ENCODE peak calls at places on chromosome 3, in six cellular contexts. Y is PC-9, V is heart right ventricle, E is esophagus squamous epithelium, R is stomach, J is endodermal cell. C is an unnamed sample. For H3K27me3, the result is how much of the 10 kb centered on the place peaks cover.

GRCh38 chr3:143436231-143436930 is 316.8 kb downstream of the CHST2 start:
- DNase-seq in Y (no peak), V (no peak), E (no peak), R (no peak), J (no peak), C (no peak)

GRCh38 chr3:165643433-165643824 is 193.8 kb downstream of the BCHE start:
- DNase-seq in Y (peak), V (no peak), E (no peak), R (no peak), J (no peak), C (no peak)

GRCh38 chr3:150232992-150233451 is 175.1 kb upstream of the TSC22D2 start:
- DNase-seq in Y (no peak), V (peak), E (no peak), R (peak), J (no peak), C (peak)

GRCh38 chr3:195270350-195271115 is 426 bp downstream of the XXYLT1 start:
- DNase-seq in Y (peak), V (peak), E (no peak), R (no peak), J (peak), C (peak)

GRCh38 chr3:196192036-196193001 is 18.9 kb downstream of the ZDHHC19 start:
- DNase-seq in Y (peak), V (peak), E (no peak), R (peak), J (peak), C (no peak)

GRCh38 chr3:82978368-82978767 is 1216.9 kb upstream of the GBE1 start:
- DNase-seq in Y (no peak), V (no peak), E (no peak), R (no peak), J (no peak), C (no peak)

GRCh38 chr3:161781381-161781780 is 284.8 kb downstream of the OTOL1 start:
- DNase-seq in Y (no peak), V (no peak), E (no peak), R (no peak), J (no peak), C (no peak)

GRCh38 chr3:197224034-197224444 is 74.4 kb downstream of the DLG1 start:
- DNase-seq in Y (peak), V (no peak), E (no peak), R (no peak), J (no peak), C (no peak)

GRCh38 chr3:59660852-59661624 is 611.2 kb upstream of the CFAP20DC start:
- DNase-seq in Y (peak), V (no peak), E (no peak), R (peak), J (no peak), C (no peak)
- H3K27ac ChIP-seq in Y (no peak), V (no peak), E (peak), R (peak), J (no peak), C (no peak)

DNA sequence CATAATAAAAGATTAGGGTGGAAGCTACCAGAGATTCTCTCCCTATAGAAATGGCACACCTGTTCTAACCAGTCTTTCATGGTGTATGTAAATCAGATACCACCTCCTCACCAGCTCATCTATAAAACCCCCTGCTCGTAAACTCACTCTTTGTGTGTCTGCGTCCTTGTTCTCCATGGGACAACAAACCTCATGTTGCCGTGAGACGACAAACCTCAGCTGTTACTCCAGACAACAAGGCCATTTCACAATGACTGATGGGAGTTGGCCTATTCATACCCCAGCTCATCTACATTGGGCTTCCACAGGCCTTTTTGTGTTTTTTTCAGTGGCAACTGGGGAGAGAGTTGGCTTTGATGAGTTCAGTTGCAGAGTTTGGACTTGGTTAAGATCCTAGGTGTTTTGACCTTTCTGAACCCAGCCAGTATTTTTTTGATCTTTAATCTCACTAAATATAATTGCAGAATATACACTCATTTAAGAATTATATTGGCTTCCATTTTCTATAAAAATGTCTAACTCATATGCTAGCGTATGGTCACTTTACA is 96.6 kb upstream of the LRIG1 start:
- DNase-seq in Y (no peak), V (no peak), E (no peak), R (no peak), J (no peak), C (no peak)
- TF ChIP-seq CTCF in Y (no peak), V (no peak), E (no peak), R (no peak), J (no peak), C (no peak)

GRCh38 chr3:126142652-126143051 is 37.7 kb downstream of the ALDH1L1 start:
- DNase-seq in Y (no peak), V (no peak), E (no peak), R (no peak), J (peak), C (no peak)
- H3K27me3 ChIP-seq in Y (under half), V (under half), E (under half), R (under half), J (under half), C (under half)

GRCh38 chr3:73624363-73625123 is at the start of gene PDZRN3:
- DNase-seq in Y (no peak), V (peak), E (no peak), R (peak), J (peak), C (peak)
- H3K27ac ChIP-seq in Y (no peak), V (peak), E (peak), R (peak), J (peak), C (peak)

DNA sequence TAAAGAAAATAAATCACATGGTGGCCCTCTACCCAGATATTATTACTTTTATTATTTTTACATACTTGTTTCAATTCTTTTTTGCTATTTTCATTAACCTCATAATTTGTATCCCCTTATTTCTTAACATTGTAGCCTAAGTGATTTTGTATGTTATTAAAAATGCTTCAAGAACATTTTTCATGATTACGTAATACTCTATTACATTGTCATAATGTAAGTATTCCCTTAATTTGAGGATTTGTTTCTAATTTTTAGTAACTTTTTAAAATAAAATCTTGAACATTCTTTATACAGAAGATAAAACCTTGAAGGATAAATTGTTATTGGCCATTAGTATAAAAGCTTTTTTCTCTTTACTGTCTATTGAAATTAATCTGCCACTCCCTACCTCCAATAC is 89.0 kb downstream of the DCUN1D1 start:
- DNase-seq in Y (no peak), V (no peak), E (no peak), R (no peak), J (no peak), C (no peak)
- TF ChIP-seq CTCF in Y (no peak), V (no peak), E (no peak), R (no peak), J (no peak), C (no peak)

GRCh38 chr3:109351231-109351630 is 13.9 kb upstream of the DPPA4 start:
- DNase-seq in Y (no peak), V (no peak), E (no peak), R (no peak), J (no peak), C (no peak)

GRCh38 chr3:109346770-109347295 is 9.5 kb upstream of the DPPA4 start:
- DNase-seq in Y (no peak), V (no peak), E (no peak), R (no peak), J (no peak), C (no peak)

DNA sequence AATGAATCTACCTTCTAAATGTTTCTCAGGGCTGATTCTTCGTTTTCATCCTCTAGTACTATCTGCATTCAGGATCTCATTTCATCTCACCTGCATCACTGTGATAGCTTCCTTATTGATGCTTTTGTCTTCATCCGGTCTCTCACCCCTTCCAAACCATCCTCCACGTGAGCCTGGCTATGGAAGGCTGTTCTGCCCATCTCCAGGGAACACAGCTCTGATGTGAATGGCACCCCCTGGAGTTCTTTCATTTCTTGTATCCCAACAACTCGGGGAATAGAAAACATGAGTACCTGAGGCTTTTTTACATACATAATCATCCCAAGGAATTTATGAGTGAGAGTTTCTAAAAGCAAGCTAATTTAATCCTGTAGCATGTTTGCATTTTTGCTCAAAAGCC is 8.8 kb upstream of the DPPA4 start:
- DNase-seq in Y (no peak), V (no peak), E (no peak), R (no peak), J (peak), C (no peak)
- H3K27me3 ChIP-seq in Y (under half), V (under half), E (under half), R (under half), J (under half), C (under half)

C was measured in dorsolateral prefrontal cortex.